ENCODE peak calls at places on chromosomes 3 and 15, in seven cellular contexts. N is Daoy; S is activated CD4-positive, alpha-beta T cell treated with anti-CD3 and anti-CD28 coated beads, Interleukin-2, amount 10 ng/mL, durations not matched to agents 7 days and 5 days; B is posterior vena cava; M is mucosa of gallbladder; R is HCEC 1CT; Y is activated CD8-positive, alpha-beta T cell treated with anti-CD3 and anti-CD28 coated beads, Interleukin-2, amount 10 ng/mL, durations not matched to agents 7 days and 5 days. U is an unnamed sample.

GRCh38 chr15:62452016-62452415 is 286.9 kb upstream of the C2CD4B start:
- DNase-seq in N (no peak), S (no peak), B (no peak), M (no peak), R (no peak), Y (no peak), U (no peak)

GRCh38 chr3:101099791-101100190 is 106.6 kb upstream of the ABI3BP start:
- DNase-seq in N (no peak), S (no peak), B (no peak), M (no peak), R (no peak), Y (no peak), U (no peak)

GRCh38 chr15:54840999-54841398 is 355.7 kb downstream of the RSL24D1 start:
- DNase-seq in N (no peak), S (no peak), B (no peak), M (no peak), R (no peak), Y (no peak), U (no peak)

GRCh38 chr15:100726426-100727190 is 124.2 kb downstream of the ASB7 start:
- DNase-seq in N (peak), S (no peak), B (no peak), M (peak), R (peak), Y (peak), U (no peak)

GRCh38 chr3:164452707-164453106 is 625.6 kb downstream of the SI start:
- DNase-seq in N (no peak), S (no peak), B (no peak), M (no peak), R (peak), Y (no peak), U (no peak)

GRCh38 chr3:108430540-108430939 is 79.9 kb downstream of the MYH15 start:
- DNase-seq in N (peak), S (no peak), B (no peak), M (no peak), R (no peak), Y (no peak), U (no peak)

GRCh38 chr15:40265355-40265754 is 17.5 kb downstream of the ANKRD63 start:
- DNase-seq in N (no peak), S (no peak), B (no peak), M (no peak), R (no peak), Y (no peak), U (peak)

GRCh38 chr3:140500473-140500872 is 177.4 kb upstream of the TRIM42 start:
- DNase-seq in N (no peak), S (no peak), B (no peak), M (no peak), R (no peak), Y (no peak), U (peak)

GRCh38 chr15:84079885-84080777 is 155.4 kb upstream of the GOLGA6L4 start:
- DNase-seq in N (peak), S (peak), B (peak), M (no peak), R (no peak), Y (peak), U (peak)

GRCh38 chr15:59918994-59919951 is 84.8 kb upstream of the FOXB1 start:
- DNase-seq in N (peak), S (peak), B (no peak), M (no peak), R (peak), Y (peak), U (no peak)

GRCh38 chr15:62560943-62561571 is 396.0 kb upstream of the C2CD4B start:
- DNase-seq in N (no peak), S (no peak), B (no peak), M (no peak), R (no peak), Y (no peak), U (peak)

GRCh38 chr15:99706557-99707303 is 26.5 kb downstream of the LYSMD4 start:
- DNase-seq in N (peak), S (peak), B (no peak), M (no peak), R (no peak), Y (peak), U (no peak)

GRCh38 chr3:44509985-44510360 is 32.5 kb upstream of the ZNF445 start:
- DNase-seq in N (no peak), S (peak), B (no peak), M (no peak), R (peak), Y (peak), U (peak)

GRCh38 chr15:54567408-54568040 is 589.3 kb downstream of the UNC13C start:
- DNase-seq in N (no peak), S (no peak), B (no peak), M (no peak), R (no peak), Y (no peak), U (no peak)

GRCh38 chr15:40096094-40096876 is 12.4 kb downstream of the BMF start:
- DNase-seq in N (no peak), S (no peak), B (peak), M (no peak), R (no peak), Y (no peak), U (peak)

GRCh38 chr3:182139627-182140357 is 428.1 kb downstream of the SOX2 start:
- DNase-seq in N (no peak), S (no peak), B (no peak), M (no peak), R (no peak), Y (no peak), U (peak)

GRCh38 chr15:97998307-97999071 is 38.0 kb downstream of the ARRDC4 start:
- DNase-seq in N (peak), S (no peak), B (no peak), M (no peak), R (no peak), Y (no peak), U (peak)

GRCh38 chr3:160403028-160403545 is 3.6 kb downstream of the SMC4 start:
- DNase-seq in N (no peak), S (no peak), B (no peak), M (no peak), R (no peak), Y (no peak), U (peak)

GRCh38 chr15:59401810-59402569 is 29.3 kb upstream of the MYO1E start:
- DNase-seq in N (no peak), S (no peak), B (no peak), M (no peak), R (no peak), Y (no peak), U (peak)

U was measured in NCI-H69.